ENCODE peak calls at places on chromosomes 16 and 17, in four cellular contexts. W is GM12878, T is HepG2, B is K562. C is an unnamed sample.

GRCh38 chr17:81000631-81001357 is 9.2 kb downstream of the CHMP6 start:
- DNase-seq in W (no peak), T (peak), B (no peak), C (no peak)

GRCh38 chr17:1730345-1731193 is 6.1 kb downstream of the WDR81 start:
- DNase-seq in W (no peak), T (no peak), B (peak), C (no peak)

GRCh38 chr16:17515421-17516210 is 44.9 kb upstream of the XYLT1 start:
- DNase-seq in W (no peak), T (no peak), B (no peak), C (no peak)

GRCh38 chr17:339193-340061 is 13.2 kb downstream of the RPH3AL start:
- DNase-seq in W (no peak), T (no peak), B (no peak), C (no peak)

GRCh38 chr17:2090804-2091534 is 36.1 kb downstream of the HIC1 start:
- DNase-seq in W (no peak), T (no peak), B (peak), C (peak)

GRCh38 chr16:19822534-19822933 is 62.1 kb downstream of the GPRC5B start:
- DNase-seq in W (no peak), T (no peak), B (no peak), C (no peak)

GRCh38 chr17:7393613-7394451 is 493 bp downstream of the PLSCR3 start:
- DNase-seq in W (no peak), T (no peak), B (peak), C (no peak)

GRCh38 chr17:69477204-69477899 is 62.9 kb downstream of the MAP2K6 start:
- DNase-seq in W (no peak), T (peak), B (no peak), C (no peak)

GRCh38 chr17:81127526-81128177 is 37.7 kb upstream of the PVALEF start:
- DNase-seq in W (no peak), T (no peak), B (no peak), C (no peak)

GRCh38 chr17:74776990-74777389 is 845 bp upstream of the NAT9 start:
- DNase-seq in W (no peak), T (no peak), B (no peak), C (no peak)

GRCh38 chr17:59719526-59719925 is 12.1 kb downstream of the VMP1 start:
- DNase-seq in W (no peak), T (no peak), B (no peak), C (no peak)

GRCh38 chr16:72189865-72190371 is 18.0 kb upstream of the PMFBP1 start:
- DNase-seq in W (no peak), T (no peak), B (no peak), C (no peak)

GRCh38 chr16:46730801-46731690 is 17.1 kb downstream of the MYLK3 start:
- DNase-seq in W (no peak), T (no peak), B (no peak), C (no peak)

GRCh38 chr17:63740464-63741181 is 976 bp downstream of the STRADA start:
- DNase-seq in W (no peak), T (no peak), B (no peak), C (no peak)

GRCh38 chr17:4880850-4881249 is 18.5 kb upstream of the C17orf107 start:
- DNase-seq in W (no peak), T (no peak), B (no peak), C (no peak)

GRCh38 chr17:63274156-63274555 is 171.9 kb downstream of the CYB561 start:
- DNase-seq in W (no peak), T (no peak), B (no peak), C (no peak)

GRCh38 chr17:79843917-79844815 is 4.9 kb upstream of the CBX4 start:
- DNase-seq in W (no peak), T (no peak), B (no peak), C (peak)

GRCh38 chr16:83996481-83997252 is 28.6 kb downstream of the NECAB2 start:
- DNase-seq in W (no peak), T (no peak), B (peak), C (peak)

GRCh38 chr16:4675864-4676786 is 17.2 kb upstream of the NUDT16L1 start:
- DNase-seq in W (no peak), T (peak), B (no peak), C (no peak)

GRCh38 chr17:17573912-17574311 is 17.6 kb downstream of the PEMT start:
- DNase-seq in W (no peak), T (no peak), B (no peak), C (no peak)
- TF ChIP-seq TARDBP in W (no peak), T (no peak), B (no peak), C (no peak)

GRCh38 chr17:19307521-19307920 is 55.0 kb downstream of the B9D1 start:
- DNase-seq in W (no peak), T (no peak), B (no peak), C (no peak)

GRCh38 chr17:19306160-19307111 is 56.1 kb downstream of the B9D1 start:
- DNase-seq in W (peak), T (peak), B (no peak), C (no peak)

GRCh38 chr17:19310151-19310550 is 52.4 kb downstream of the B9D1 start:
- DNase-seq in W (no peak), T (no peak), B (no peak), C (no peak)

GRCh38 chr17:19309701-19310100 is 52.8 kb downstream of the B9D1 start:
- DNase-seq in W (no peak), T (no peak), B (no peak), C (no peak)

DNA sequence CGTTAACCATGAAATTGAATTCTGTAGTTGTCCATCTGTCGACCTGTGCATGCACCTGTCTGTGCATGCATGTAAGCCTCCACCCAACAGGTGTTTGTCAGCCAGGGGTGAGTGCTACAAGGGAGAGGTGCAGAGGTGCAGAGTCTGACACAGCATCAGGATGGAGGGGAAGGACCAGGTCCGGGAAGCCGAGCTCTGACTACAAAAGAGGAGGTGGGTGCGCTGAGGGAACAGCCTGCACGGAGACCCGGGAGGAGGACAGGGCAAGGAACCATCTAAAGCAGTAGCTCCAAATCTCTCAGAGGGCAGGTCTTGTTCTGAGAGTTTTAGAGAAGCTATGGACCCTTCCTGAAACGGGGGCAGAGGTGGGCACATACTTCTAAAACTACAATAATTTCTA is 54.1 kb downstream of the B9D1 start:
- DNase-seq in W (no peak), T (no peak), B (no peak), C (no peak)
- TF ChIP-seq FOXM1 in W (no peak), T (no peak), B (no peak), C (no peak)

GRCh38 chr16:3285131-3285530 is 1.8 kb downstream of the ZNF263 start:
- DNase-seq in W (no peak), T (no peak), B (no peak), C (no peak)

GRCh38 chr16:3281222-3281621 is 2.1 kb upstream of the ZNF263 start:
- DNase-seq in W (no peak), T (no peak), B (no peak), C (no peak)

GRCh38 chr16:3282103-3282746 is 1.1 kb upstream of the ZNF263 start:
- DNase-seq in W (no peak), T (peak), B (no peak), C (peak)

GRCh38 chr16:3282747-3283524 is at the start of gene ZNF263:
- DNase-seq in W (peak), T (peak), B (peak), C (peak)

DNA sequence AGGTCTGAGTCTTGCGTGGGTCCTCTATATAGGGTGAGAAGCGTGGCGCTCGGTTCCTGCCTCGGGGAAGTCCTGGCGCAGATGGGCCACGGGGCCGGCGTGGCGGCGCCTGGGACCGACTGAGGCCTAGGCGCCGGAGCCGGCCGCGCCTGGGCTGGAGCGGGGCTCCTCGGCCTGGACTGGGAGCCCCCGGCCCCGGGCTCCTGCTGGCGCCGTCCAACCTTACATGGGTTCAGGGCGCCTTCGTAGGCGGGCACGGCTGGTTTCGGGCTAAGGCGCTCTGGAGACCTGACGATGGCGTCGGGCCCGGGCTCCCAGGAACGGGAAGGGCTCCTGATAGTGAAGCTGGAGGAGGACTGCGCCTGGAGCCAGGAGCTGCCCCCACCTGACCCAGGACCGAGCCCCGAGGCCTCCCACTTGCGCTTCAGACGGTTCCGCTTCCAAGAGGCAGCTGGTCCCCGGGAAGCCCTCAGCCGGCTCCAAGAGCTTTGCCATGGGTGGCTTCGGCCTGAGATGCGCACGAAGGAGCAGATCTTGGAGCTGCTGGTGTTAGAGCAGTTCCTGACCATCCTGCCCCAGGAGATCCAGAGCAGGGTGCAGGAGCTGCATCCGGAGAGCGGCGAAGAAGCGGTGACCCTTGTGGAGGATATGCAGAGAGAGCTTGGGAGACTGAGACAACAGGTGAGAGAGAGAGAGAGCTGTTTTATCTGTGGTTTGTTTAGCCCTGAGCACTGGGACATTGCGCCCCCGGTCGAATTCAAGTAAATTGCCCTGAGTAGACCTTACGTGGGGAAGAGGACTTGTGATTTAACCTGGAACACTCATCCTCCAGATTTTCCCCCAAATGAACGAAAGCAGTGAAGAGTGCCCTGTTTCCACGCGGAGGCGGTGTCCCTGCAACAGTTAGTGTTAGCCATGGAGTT is 495 bp downstream of the ZNF263 start:
- DNase-seq in W (no peak), T (no peak), B (no peak), C (no peak)
- TF ChIP-seq TARDBP in W (no peak), T (no peak), B (no peak), C (no peak)

GRCh38 chr16:89279666-89280481 is 62.4 kb downstream of the ZNF778 start:
- DNase-seq in W (no peak), T (no peak), B (no peak), C (no peak)

GRCh38 chr16:89281829-89282228 is 64.3 kb downstream of the ZNF778 start:
- DNase-seq in W (no peak), T (no peak), B (no peak), C (no peak)

GRCh38 chr16:89282523-89282922 is 65.0 kb downstream of the ZNF778 start:
- DNase-seq in W (no peak), T (no peak), B (no peak), C (no peak)

GRCh38 chr16:89280546-89281188 is 63.2 kb downstream of the ZNF778 start:
- DNase-seq in W (no peak), T (no peak), B (no peak), C (no peak)

DNA sequence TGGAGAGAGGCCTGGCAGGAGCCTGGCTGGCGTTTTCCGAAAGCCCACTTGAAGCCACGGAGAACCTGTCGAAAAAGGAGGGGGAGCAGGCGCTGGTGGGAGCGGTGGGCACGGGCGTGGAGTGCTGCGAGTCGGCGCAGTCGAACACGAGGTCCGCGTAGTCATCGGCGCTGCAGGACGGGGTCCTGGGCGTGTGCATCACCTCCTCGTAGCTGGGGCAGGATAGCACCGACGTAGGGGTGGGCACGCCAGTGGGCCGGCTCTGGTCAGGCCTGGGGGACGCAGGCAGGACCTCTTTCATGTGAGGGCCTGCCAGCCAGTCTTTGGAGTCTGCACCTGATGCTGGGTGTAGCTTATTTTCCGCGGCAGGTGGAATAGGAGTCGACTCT is 63.7 kb downstream of the ZNF778 start:
- DNase-seq in W (no peak), T (no peak), B (no peak), C (no peak)
- TF ChIP-seq FOXM1 in W (no peak), T (no peak), B (no peak), C (no peak)

GRCh38 chr17:82917656-82918345 is 78.0 kb upstream of the ZNF750 start:
- DNase-seq in W (no peak), T (peak), B (peak), C (peak)
- TF ChIP-seq TARDBP in W (no peak), T (no peak), B (no peak), C (no peak)

DNA sequence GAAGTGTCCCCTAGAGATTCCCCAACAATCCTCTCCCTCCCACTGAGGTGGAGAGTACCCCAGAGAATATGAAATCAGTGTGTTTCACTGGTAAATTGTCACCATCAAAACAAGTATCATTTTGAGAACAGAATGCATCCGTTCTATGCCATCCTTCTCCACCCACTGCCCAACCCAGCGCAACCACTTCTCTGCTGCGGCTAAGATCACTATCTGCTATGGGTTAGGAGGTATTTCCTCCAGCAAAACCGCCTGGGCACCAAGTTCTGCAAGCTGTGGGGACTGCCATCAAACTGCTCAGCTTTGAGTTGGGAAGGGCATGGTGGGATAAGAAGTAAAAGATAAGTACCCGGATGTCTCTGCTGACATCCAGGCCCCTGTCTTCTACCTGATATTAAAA is 24.4 kb downstream of the CNTNAP1 start:
- DNase-seq in W (peak), T (no peak), B (no peak), C (no peak)
- TF ChIP-seq FOXM1 in W (no peak), T (no peak), B (no peak), C (no peak)

C was measured in HEK293T.